ENCODE peak calls at places on chromosomes 1 and 21, in nine cellular contexts. E is lower lobe of right lung, Z is heart right ventricle, O is endothelial cell of umbilical vein, I is cardiac muscle cell, J is H1, D is left ventricle myocardium inferior, H is HCT116, F is fibroblast of lung. A is an unnamed sample. For H3K27me3, the result is how much of the 10 kb centered on the place peaks cover.

GRCh38 chr1:205199090-205199930 is 12.2 kb downstream of the DSTYK start:
- DNase-seq in E (no peak), Z (no peak), O (no peak), I (no peak), J (no peak), D (no peak), H (no peak), F (no peak), A (no peak)

GRCh38 chr1:240499012-240499411 is 112.9 kb downstream of the GREM2 start:
- DNase-seq in E (no peak), Z (no peak), O (no peak), I (peak), J (no peak), D (no peak), H (no peak), F (peak), A (no peak)

GRCh38 chr1:7447093-7447492 is 324.0 kb upstream of the VAMP3 start:
- DNase-seq in E (no peak), Z (no peak), O (no peak), I (no peak), J (no peak), D (no peak), H (no peak), F (no peak), A (no peak)

GRCh38 chr1:37020653-37021277 is 13.6 kb downstream of the GRIK3 start:
- DNase-seq in E (no peak), Z (no peak), O (peak), I (no peak), J (peak), D (no peak), H (no peak), F (no peak), A (no peak)

GRCh38 chr1:25063591-25064416 is 133.7 kb upstream of the RUNX3 start:
- DNase-seq in E (peak), Z (no peak), O (no peak), I (no peak), J (no peak), D (no peak), H (no peak), F (no peak), A (no peak)

GRCh38 chr21:42939581-42940413 is 14.4 kb upstream of the ERVH48-1 start:
- DNase-seq in E (no peak), Z (peak), O (peak), I (peak), J (no peak), D (peak), H (no peak), F (peak), A (peak)

GRCh38 chr1:82079607-82080006 is 278.9 kb downstream of the ADGRL2 start:
- DNase-seq in E (no peak), Z (no peak), O (no peak), I (no peak), J (no peak), D (no peak), H (no peak), F (no peak), A (no peak)

GRCh38 chr1:212292250-212292924 is 7.2 kb downstream of the PPP2R5A start:
- DNase-seq in E (no peak), Z (no peak), O (no peak), I (no peak), J (no peak), D (no peak), H (no peak), F (no peak), A (no peak)

GRCh38 chr1:232599178-232600041 is 30.5 kb downstream of the SIPA1L2 start:
- DNase-seq in E (no peak), Z (no peak), O (no peak), I (no peak), J (no peak), D (no peak), H (no peak), F (peak), A (no peak)

GRCh38 chr21:32093758-32094463 is 184.9 kb downstream of the MIS18A start:
- DNase-seq in E (no peak), Z (no peak), O (no peak), I (no peak), J (no peak), D (no peak), H (no peak), F (no peak), A (no peak)

GRCh38 chr1:15288173-15288926 is 41.3 kb downstream of the FHAD1 start:
- DNase-seq in E (no peak), Z (no peak), O (no peak), I (no peak), J (no peak), D (no peak), H (no peak), F (no peak), A (no peak)

GRCh38 chr1:226110249-226111108 is 48.0 kb downstream of the H3-3A start:
- DNase-seq in E (peak), Z (peak), O (peak), I (peak), J (peak), D (peak), H (no peak), F (peak), A (peak)

GRCh38 chr1:223276029-223276428 is 87.9 kb downstream of the SUSD4 start:
- DNase-seq in E (no peak), Z (no peak), O (no peak), I (no peak), J (no peak), D (no peak), H (no peak), F (no peak), A (no peak)

GRCh38 chr1:202694354-202694753 is 15.9 kb downstream of the SYT2 start:
- DNase-seq in E (no peak), Z (no peak), O (no peak), I (no peak), J (no peak), D (no peak), H (no peak), F (no peak), A (no peak)

GRCh38 chr1:234656981-234657651 is 47.1 kb upstream of the IRF2BP2 start:
- DNase-seq in E (no peak), Z (no peak), O (peak), I (peak), J (no peak), D (no peak), H (peak), F (peak), A (no peak)

GRCh38 chr1:248306103-248306502 is 2.9 kb upstream of the OR2T12 start:
- DNase-seq in E (no peak), Z (no peak), O (no peak), I (no peak), J (no peak), D (no peak), H (no peak), F (no peak), A (no peak)

GRCh38 chr1:62746086-62746808 is 37.7 kb upstream of the ATG4C start:
- DNase-seq in E (no peak), Z (no peak), O (peak), I (peak), J (no peak), D (no peak), H (peak), F (peak), A (no peak)

GRCh38 chr1:38898653-38899230 is 17.4 kb upstream of the GJA9 start:
- DNase-seq in E (no peak), Z (no peak), O (no peak), I (no peak), J (no peak), D (no peak), H (no peak), F (no peak), A (no peak)

GRCh38 chr1:185732941-185733340 is 1.2 kb upstream of the HMCN1 start:
- DNase-seq in E (no peak), Z (no peak), O (no peak), I (no peak), J (no peak), D (no peak), H (no peak), F (no peak), A (no peak)

GRCh38 chr21:8993943-8994639 is 1527.3 kb upstream of the TPTE start:
- DNase-seq in E (no peak), Z (no peak), O (peak), I (no peak), J (no peak), D (no peak), H (no peak), F (no peak), A (no peak)

GRCh38 chr1:205368478-205368877 is 11.8 kb upstream of the KLHDC8A start:
- DNase-seq in E (no peak), Z (no peak), O (no peak), I (no peak), J (no peak), D (no peak), H (no peak), F (no peak), A (no peak)

GRCh38 chr1:41767534-41767933 is 151.2 kb downstream of the HIVEP3 start:
- DNase-seq in E (no peak), Z (no peak), O (no peak), I (peak), J (no peak), D (no peak), H (no peak), F (no peak), A (no peak)

GRCh38 chr1:22491995-22492726 is 40.5 kb downstream of the ZBTB40 start:
- DNase-seq in E (peak), Z (no peak), O (no peak), I (no peak), J (no peak), D (no peak), H (no peak), F (no peak), A (no peak)

GRCh38 chr1:220767312-220768126 is 19.2 kb upstream of the MTARC1 start:
- DNase-seq in E (no peak), Z (peak), O (no peak), I (peak), J (no peak), D (no peak), H (no peak), F (peak), A (no peak)

GRCh38 chr1:42815938-42816599 is 853 bp upstream of the ERMAP start:
- DNase-seq in E (no peak), Z (no peak), O (peak), I (peak), J (peak), D (no peak), H (no peak), F (peak), A (no peak)

GRCh38 chr1:207298186-207298585 is 23.3 kb upstream of the CD55 start:
- DNase-seq in E (no peak), Z (no peak), O (peak), I (no peak), J (no peak), D (no peak), H (no peak), F (no peak), A (no peak)

GRCh38 chr1:232877361-232877991 is 72.3 kb downstream of the MAP10 start:
- DNase-seq in E (no peak), Z (no peak), O (no peak), I (no peak), J (no peak), D (no peak), H (no peak), F (no peak), A (no peak)

GRCh38 chr1:183023601-183024351 is 556 bp downstream of the LAMC1 start:
- DNase-seq in E (peak), Z (peak), O (peak), I (peak), J (peak), D (peak), H (peak), F (peak), A (peak)

GRCh38 chr1:47482783-47483182 is 44.9 kb downstream of the FOXD2 start:
- DNase-seq in E (no peak), Z (no peak), O (peak), I (no peak), J (no peak), D (no peak), H (no peak), F (no peak), A (no peak)

GRCh38 chr1:198939286-198939685 is 300.4 kb downstream of the PTPRC start:
- DNase-seq in E (no peak), Z (no peak), O (no peak), I (no peak), J (no peak), D (no peak), H (no peak), F (no peak), A (no peak)

GRCh38 chr1:173868266-173869107 is at the start of gene ZBTB37:
- DNase-seq in E (peak), Z (peak), O (peak), I (peak), J (peak), D (peak), H (peak), F (no peak), A (peak)

GRCh38 chr1:43885311-43885801 is 48.2 kb upstream of the ARTN start:
- DNase-seq in E (no peak), Z (no peak), O (no peak), I (no peak), J (peak), D (no peak), H (peak), F (no peak), A (no peak)

GRCh38 chr1:170660874-170661645 is 2.9 kb upstream of the PRRX1 start:
- DNase-seq in E (no peak), Z (no peak), O (peak), I (peak), J (peak), D (no peak), H (no peak), F (peak), A (no peak)

GRCh38 chr1:38454236-38454635 is 405.3 kb downstream of the RRAGC start:
- DNase-seq in E (no peak), Z (no peak), O (no peak), I (no peak), J (no peak), D (no peak), H (peak), F (no peak), A (no peak)

GRCh38 chr1:154344977-154345837 is 19.9 kb downstream of the ATP8B2 start:
- DNase-seq in E (peak), Z (no peak), O (peak), I (peak), J (peak), D (no peak), H (no peak), F (peak), A (peak)

GRCh38 chr1:39632491-39633417 is 6.7 kb downstream of the HEYL start:
- DNase-seq in E (peak), Z (peak), O (peak), I (peak), J (peak), D (peak), H (no peak), F (peak), A (no peak)

GRCh38 chr1:27033059-27033746 is 20.6 kb upstream of the TENT5B start:
- DNase-seq in E (peak), Z (no peak), O (no peak), I (no peak), J (no peak), D (no peak), H (no peak), F (no peak), A (peak)

GRCh38 chr1:27032119-27032461 is 19.4 kb upstream of the TENT5B start:
- DNase-seq in E (no peak), Z (no peak), O (no peak), I (no peak), J (no peak), D (no peak), H (no peak), F (no peak), A (no peak)

GRCh38 chr1:27029517-27029916 is 16.9 kb upstream of the TENT5B start:
- DNase-seq in E (no peak), Z (no peak), O (no peak), I (no peak), J (no peak), D (no peak), H (no peak), F (no peak), A (no peak)

GRCh38 chr1:27027575-27028250 is 15.1 kb upstream of the TENT5B start:
- DNase-seq in E (no peak), Z (no peak), O (no peak), I (peak), J (no peak), D (no peak), H (no peak), F (no peak), A (no peak)

DNA sequence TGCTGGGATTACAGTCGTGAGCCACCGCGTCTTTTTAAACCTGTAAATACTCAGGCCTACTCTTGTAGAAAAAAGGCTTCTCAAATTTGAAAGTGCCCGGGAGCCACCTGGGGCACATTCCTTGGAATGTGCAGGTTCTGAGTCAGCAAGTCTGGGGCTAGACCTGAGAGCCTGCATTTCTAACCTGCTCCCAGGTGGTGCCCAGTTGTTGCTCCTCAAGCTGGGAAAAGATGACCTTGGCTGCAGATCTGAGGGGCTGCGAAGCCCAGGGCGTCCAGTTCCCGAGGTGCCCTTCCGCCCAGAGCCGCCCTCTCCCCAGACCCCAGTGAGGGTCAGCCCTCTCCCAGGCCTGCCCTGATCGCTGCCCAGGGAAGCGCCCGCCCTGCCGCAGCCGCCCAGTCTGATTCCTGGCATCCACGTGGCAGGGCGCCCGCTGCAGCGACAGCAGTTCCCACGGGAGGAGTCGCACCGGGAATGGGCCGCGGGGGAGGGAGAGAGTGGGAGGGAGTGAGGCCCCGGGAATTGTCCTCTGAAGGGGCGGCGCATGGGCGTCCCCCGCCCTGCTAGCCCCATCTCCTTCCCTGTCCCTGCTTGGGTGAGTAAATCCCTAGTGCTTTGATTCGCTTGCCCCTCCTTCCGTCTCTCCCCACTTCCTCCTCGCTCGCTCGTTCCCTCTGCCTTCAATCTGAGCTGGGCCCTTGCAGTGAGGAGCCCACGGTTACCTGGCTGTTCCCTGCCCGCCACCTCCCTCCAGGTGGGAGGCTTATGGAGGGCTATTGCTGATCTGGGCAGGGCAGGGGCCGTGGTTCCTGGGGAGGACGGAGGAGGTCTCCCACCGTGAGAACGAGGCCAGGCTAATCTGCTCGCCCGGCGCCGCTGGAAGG is 18.8 kb upstream of the TENT5B start:
- DNase-seq in E (peak), Z (peak), O (peak), I (peak), J (peak), D (peak), H (peak), F (peak), A (peak)
- H3K4me3 ChIP-seq in E (peak), Z (no peak), O (no peak), I (no peak), J (peak), D (peak), H (peak), F (peak), A (peak)

DNA sequence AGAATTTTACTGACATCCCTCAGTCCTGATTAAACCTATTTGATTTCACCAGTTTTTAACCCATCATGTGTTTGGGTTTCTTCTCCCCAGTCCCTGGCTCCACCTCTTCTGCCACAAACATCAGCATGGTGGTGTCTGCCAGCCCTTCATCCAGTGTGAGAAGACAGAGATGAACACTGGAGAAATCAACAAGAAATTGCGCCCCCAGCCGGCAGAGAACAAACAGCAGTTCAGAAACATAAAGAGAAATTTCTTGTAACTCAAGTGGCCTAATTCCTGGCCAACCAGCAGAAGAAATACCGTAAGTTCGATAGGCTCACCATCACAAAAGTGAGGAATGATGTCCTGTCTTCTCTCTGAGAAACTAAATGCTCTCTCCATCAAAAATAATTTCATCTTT is 18.3 kb downstream of the S100A11 start:
- DNase-seq in E (peak), Z (no peak), O (peak), I (peak), J (peak), D (no peak), H (no peak), F (no peak), A (no peak)
- TF ChIP-seq CTCF in E (no peak), Z (peak), O (peak), I (peak), J (peak), D (no peak), H (peak), F (peak), A (no peak)

GRCh38 chr1:81021134-81021533 is 779.6 kb upstream of the ADGRL2 start:
- DNase-seq in E (no peak), Z (no peak), O (no peak), I (peak), J (no peak), D (no peak), H (no peak), F (peak), A (no peak)
- H3K27me3 ChIP-seq in E (under half), Z (under half), O (under half), I (under half), J (under half), D (under half), H (under half), F (under half), A (under half)

GRCh38 chr1:204192589-204193352 is 3.5 kb downstream of the KISS1 start:
- DNase-seq in E (no peak), Z (no peak), O (no peak), I (no peak), J (no peak), D (no peak), H (no peak), F (no peak), A (no peak)

GRCh38 chr1:204191481-204191880 is 4.8 kb downstream of the KISS1 start:
- DNase-seq in E (no peak), Z (no peak), O (no peak), I (no peak), J (no peak), D (no peak), H (no peak), F (no peak), A (no peak)

GRCh38 chr1:204192046-204192445 is 4.2 kb downstream of the KISS1 start:
- DNase-seq in E (no peak), Z (no peak), O (no peak), I (no peak), J (no peak), D (no peak), H (no peak), F (no peak), A (no peak)

GRCh38 chr1:204188959-204189639 is 7.2 kb downstream of the KISS1 start:
- DNase-seq in E (no peak), Z (no peak), O (no peak), I (no peak), J (no peak), D (no peak), H (no peak), F (no peak), A (peak)

DNA sequence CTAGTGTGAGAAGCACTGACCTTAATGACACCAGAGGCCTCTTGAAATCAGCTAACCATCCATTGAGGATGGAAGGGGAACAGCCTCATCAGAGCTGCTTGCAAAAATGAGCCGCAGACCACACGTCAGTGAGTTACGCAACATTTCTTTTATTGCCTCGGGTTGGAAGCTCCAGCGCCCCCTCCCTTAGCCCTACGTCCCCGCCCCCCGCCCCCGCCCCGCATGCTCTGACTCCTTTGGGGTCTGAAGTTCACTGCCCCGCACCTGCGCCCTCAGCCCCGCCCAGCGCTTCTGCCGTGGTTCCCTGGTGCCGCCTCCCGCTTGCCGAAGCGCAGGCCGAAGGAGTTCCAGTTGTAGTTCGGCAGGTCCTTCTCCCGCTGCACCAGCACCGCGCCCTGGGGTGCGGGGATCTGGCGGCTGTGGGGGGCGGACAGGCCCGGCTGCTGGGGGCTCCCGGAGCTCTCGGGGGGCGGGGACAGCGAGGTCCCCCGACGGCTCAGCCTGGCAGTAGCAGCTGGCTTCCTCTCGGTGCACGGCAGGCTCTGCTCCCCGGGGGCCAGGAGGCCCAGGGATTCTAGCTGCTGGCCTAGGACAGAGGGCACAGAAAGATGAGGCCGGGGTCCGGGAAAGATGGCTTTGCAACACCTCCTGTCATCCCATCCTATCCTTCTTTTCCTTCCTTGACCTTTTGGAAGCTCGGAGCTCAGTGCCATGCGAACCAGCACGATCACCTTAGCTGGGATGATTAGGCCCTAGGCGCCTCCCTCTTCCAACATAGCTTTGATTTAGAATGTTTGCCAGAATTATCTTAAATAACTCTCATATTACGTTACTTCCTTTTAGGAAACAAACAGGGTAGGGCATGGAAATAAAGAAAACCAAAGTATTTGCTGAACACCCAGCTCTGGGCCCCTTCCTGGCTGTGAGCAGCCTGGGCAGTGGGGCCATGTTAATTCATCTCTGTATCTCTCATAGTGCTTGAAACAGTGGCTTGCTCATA is 5.8 kb downstream of the KISS1 start:
- DNase-seq in E (no peak), Z (no peak), O (peak), I (peak), J (peak), D (no peak), H (no peak), F (peak), A (peak)
- H3K4me3 ChIP-seq in E (peak), Z (no peak), O (no peak), I (no peak), J (peak), D (peak), H (no peak), F (no peak), A (peak)